ENCODE peak calls at places on chromosomes 12 and 14, in six cellular contexts. I is adrenal gland; V is IMR-90; M is cardiac muscle cell; R is suprapubic skin; L is CD4-positive, alpha-beta memory T cell. S is an unnamed sample.

GRCh38 chr12:113788020-113788856 is 177.9 kb downstream of the RBM19 start:
- DNase-seq in I (no peak), V (peak; percentile 35), M (peak; percentile 39), R (no peak), L (no peak), S (no peak)

GRCh38 chr14:65042731-65043372 is 56.2 kb downstream of the FNTB start:
- DNase-seq in I (no peak), V (no peak), M (no peak), R (no peak), L (no peak), S (no peak)

GRCh38 chr12:108772247-108772646 is 40.9 kb upstream of the CORO1C start:
- DNase-seq in I (no peak), V (no peak), M (no peak), R (no peak), L (no peak), S (no peak)

GRCh38 chr12:53538209-53538689 is 31.0 kb upstream of the NPFF start:
- DNase-seq in I (peak; percentile 85), V (peak; percentile 68), M (peak; percentile 93), R (no peak), L (no peak), S (no peak)

GRCh38 chr12:54207539-54208267 is 18.9 kb upstream of the SMUG1 start:
- DNase-seq in I (peak; percentile 88), V (peak; percentile 37), M (peak; percentile 57), R (peak; percentile 90), L (peak; percentile 67), S (no peak)

GRCh38 chr12:76919388-76920181 is 40.8 kb upstream of the CSRP2 start:
- DNase-seq in I (no peak), V (no peak), M (no peak), R (no peak), L (no peak), S (no peak)

GRCh38 chr12:115158816-115159215 is 474.8 kb upstream of the TBX3 start:
- DNase-seq in I (no peak), V (no peak), M (peak; percentile 37), R (no peak), L (no peak), S (no peak)

GRCh38 chr12:46603776-46604456 is 221.9 kb downstream of the SLC38A4 start:
- DNase-seq in I (no peak), V (no peak), M (no peak), R (no peak), L (no peak), S (no peak)

GRCh38 chr12:71194657-71195056 is 36.9 kb upstream of the TSPAN8 start:
- DNase-seq in I (peak; percentile 58), V (no peak), M (peak; percentile 11), R (no peak), L (no peak), S (no peak)

GRCh38 chr12:48716168-48716492 is 377 bp downstream of the CCNT1 start:
- DNase-seq in I (no peak), V (no peak), M (no peak), R (no peak), L (no peak), S (no peak)

GRCh38 chr12:48712209-48712608 is 4.3 kb downstream of the CCNT1 start:
- DNase-seq in I (no peak), V (no peak), M (no peak), R (no peak), L (no peak), S (no peak)

GRCh38 chr12:48716493-48717251 is at the start of gene CCNT1:
- DNase-seq in I (peak; percentile 100), V (peak; percentile 100), M (peak; percentile 100), R (peak; percentile 100), L (peak; percentile 100), S (peak; percentile 98)

GRCh38 chr12:48717252-48717695 is 767 bp upstream of the CCNT1 start:
- DNase-seq in I (no peak), V (peak; percentile 4), M (peak; percentile 15), R (no peak), L (peak; percentile 36), S (no peak)
- H3K27ac ChIP-seq in I (peak overlapping the region; percentile 95), V (peak overlapping the region; percentile 46), M (peak overlapping the region; percentile 80), R (peak overlapping the region; percentile 92), L (peak overlapping the region; percentile 98), S (peak overlapping the region; percentile 70)

DNA sequence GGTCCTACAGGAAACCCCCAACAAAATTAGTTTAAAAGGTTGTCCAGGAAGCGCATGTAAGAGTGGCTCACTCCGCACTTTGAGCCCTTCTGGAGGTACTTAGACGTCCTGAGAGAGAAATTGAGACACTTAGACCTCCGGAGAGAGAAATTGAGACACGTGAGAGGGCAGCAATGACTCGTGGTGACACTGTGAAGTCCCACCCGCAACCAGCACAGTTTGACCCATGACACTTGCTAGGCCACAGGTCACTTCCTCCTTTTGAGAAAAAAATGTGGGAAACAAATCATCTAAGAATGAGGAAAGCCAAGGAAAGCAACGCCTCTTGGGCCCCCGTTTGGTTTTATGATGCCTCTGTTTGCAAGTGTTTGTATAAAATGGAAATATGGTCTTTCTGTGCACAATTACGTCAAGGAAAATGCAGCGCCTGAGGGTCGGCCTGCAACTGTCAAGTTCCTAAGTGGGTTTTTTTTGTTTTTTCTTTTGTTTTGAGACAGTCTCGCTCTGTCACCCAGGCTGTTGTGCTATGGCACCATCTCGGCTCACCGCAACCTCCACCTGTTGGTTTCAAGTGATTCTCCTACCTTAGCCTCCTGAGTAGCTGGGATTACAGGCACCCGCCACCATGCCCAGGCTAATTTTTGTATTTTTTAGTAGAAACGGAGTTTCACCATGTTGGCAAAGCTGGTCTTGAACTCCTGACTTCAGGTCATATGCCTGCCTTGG is 13.6 kb upstream of the CDCA4 start:
- DNase-seq in I (no peak), V (no peak), M (no peak), R (no peak), L (no peak), S (no peak)
- H3K27ac ChIP-seq in I (no peak overlapping the region), V (no peak overlapping the region), M (no peak overlapping the region), R (no peak overlapping the region), L (no peak overlapping the region), S (peak overlapping the region; percentile 100)

DNA sequence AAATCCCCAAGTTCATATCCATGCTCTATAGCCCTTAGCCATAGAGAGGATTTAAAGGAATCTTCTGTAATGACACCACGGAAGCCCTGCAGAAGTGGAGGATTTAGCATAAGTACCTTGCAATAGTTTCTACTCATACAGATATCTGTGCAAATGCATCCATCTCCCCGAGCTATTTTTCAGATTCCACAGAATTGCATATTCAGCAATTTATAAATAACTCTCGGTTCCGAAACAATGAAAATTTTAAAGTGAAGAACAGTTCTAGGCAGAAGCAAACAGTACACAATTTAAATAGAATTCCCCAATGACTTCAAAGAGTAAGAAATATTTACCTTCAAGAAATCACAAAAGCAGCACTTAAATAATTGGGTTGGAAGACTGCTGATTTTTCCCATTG is 379 bp downstream of the IGF1 start:
- DNase-seq in I (no peak), V (no peak), M (no peak), R (no peak), L (no peak), S (no peak)
- H3K27ac ChIP-seq in I (peak overlapping the region; percentile 47), V (no peak overlapping the region), M (no peak overlapping the region), R (no peak overlapping the region), L (no peak overlapping the region), S (no peak overlapping the region)

GRCh38 chr14:76080471-76080870 is 71.3 kb upstream of the GPATCH2L start:
- DNase-seq in I (no peak), V (no peak), M (no peak), R (no peak), L (no peak), S (no peak)
- H3K27ac ChIP-seq in I (no peak overlapping the region), V (no peak overlapping the region), M (no peak overlapping the region), R (no peak overlapping the region), L (no peak overlapping the region), S (no peak overlapping the region)

DNA sequence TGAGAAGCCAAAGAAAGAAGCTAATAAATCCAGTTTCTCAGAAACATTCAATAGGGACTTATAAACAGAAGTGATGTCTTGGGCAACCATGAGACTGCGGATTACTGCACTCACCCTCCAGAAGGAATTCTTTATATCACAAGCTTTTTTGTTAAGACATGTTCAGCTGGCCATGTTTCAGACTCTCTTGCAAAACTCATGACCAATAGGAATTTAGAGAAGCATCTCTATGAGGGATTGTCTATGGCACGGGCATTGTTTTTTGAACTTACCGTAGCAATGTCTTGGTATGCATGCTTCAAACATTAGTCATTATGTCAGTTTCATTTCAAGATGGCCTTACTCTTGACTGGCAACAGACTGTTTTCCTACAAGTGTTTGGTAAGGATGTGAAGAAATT is 15.5 kb upstream of the ZNF268 start:
- DNase-seq in I (no peak), V (no peak), M (no peak), R (no peak), L (no peak), S (no peak)
- H3K27ac ChIP-seq in I (no peak overlapping the region), V (no peak overlapping the region), M (no peak overlapping the region), R (no peak overlapping the region), L (no peak overlapping the region), S (no peak overlapping the region)